ENCODE peak calls at places on chromosomes 3 and 15, in five cellular contexts. B, E, P, C and Z are unnamed samples.

GRCh38 chr3:173685471-173685870 is 287.9 kb downstream of the NLGN1 start:
- DNase-seq in B (no peak), E (no peak), P (no peak), C (no peak), Z (no peak)

GRCh38 chr15:19899021-19899824 is 642.4 kb downstream of the GOLGA6L6 start:
- DNase-seq in B (no peak), E (no peak), P (no peak), C (no peak), Z (no peak)

GRCh38 chr3:61830111-61830400 is 268.7 kb downstream of the PTPRG start:
- DNase-seq in B (no peak), E (no peak), P (no peak), C (no peak), Z (no peak)

GRCh38 chr15:83999396-84000120 is 236.0 kb upstream of the GOLGA6L4 start:
- DNase-seq in B (no peak), E (peak; percentile 89), P (no peak), C (peak; percentile 6), Z (no peak)

GRCh38 chr3:69197922-69198540 is 75.6 kb upstream of the LMOD3 start:
- DNase-seq in B (no peak), E (no peak), P (peak; percentile 47), C (no peak), Z (no peak)

GRCh38 chr15:82680200-82681102 is 29.2 kb downstream of the AP3B2 start:
- DNase-seq in B (peak; percentile 64), E (no peak), P (peak; percentile 74), C (no peak), Z (no peak)

GRCh38 chr15:45704329-45705249 is 69.8 kb downstream of the SQOR start:
- DNase-seq in B (no peak), E (peak; percentile 34), P (no peak), C (peak; percentile 62), Z (no peak)

GRCh38 chr15:100764778-100765457 is 114.7 kb upstream of the ALDH1A3 start:
- DNase-seq in B (no peak), E (peak; percentile 77), P (no peak), C (no peak), Z (no peak)

GRCh38 chr3:34260266-34260990 is 462.0 kb downstream of the PDCD6IP start:
- DNase-seq in B (peak; percentile 53), E (peak; percentile 61), P (no peak), C (peak; percentile 23), Z (peak; percentile 63)

GRCh38 chr3:53711387-53711786 is 134.8 kb downstream of the CHDH start:
- DNase-seq in B (no peak), E (no peak), P (no peak), C (no peak), Z (no peak)

GRCh38 chr15:73677146-73677607 is 7.0 kb upstream of the CD276 start:
- DNase-seq in B (peak; percentile 82), E (peak; percentile 60), P (peak; percentile 15), C (peak; percentile 73), Z (peak; percentile 69)